ENCODE peak calls at places on chromosomes 7 and 10, in ten cellular contexts. Q is activated CD4-positive, CD25-positive, alpha-beta regulatory T cell; S is stimulated activated CD8-positive, alpha-beta memory T cell treated with anti-CD3 and anti-CD28 coated beads, Interleukin-2, amount 100 ng/mL, for 48 hours; Z is anterior cingulate cortex; R is uterus; A is posterior vena cava; C is activated CD8-positive, alpha-beta memory T cell treated with anti-CD3 and anti-CD28 coated beads, Interleukin-2, amount 50 U/mL, for 48 hours; J is Right ventricle myocardium superior; U is amniotic stem cell; N is LHCN-M2. V is an unnamed sample.

GRCh38 chr10:92110039-92110794 is 180.7 kb downstream of the CPEB3 start:
- DNase-seq in Z (no peak), S (no peak), U (no peak), J (no peak), Q (no peak), A (no peak), R (no peak), N (peak), C (no peak), V (no peak)

GRCh38 chr7:46993396-46993795 is 588.5 kb downstream of the TNS3 start:
- DNase-seq in R (no peak), C (no peak), U (no peak), Z (no peak), Q (no peak), S (no peak), J (no peak), N (no peak), A (no peak), V (no peak)

GRCh38 chr7:156907656-156908055 is 14.7 kb upstream of the LMBR1 start:
- DNase-seq in S (no peak), R (no peak), J (no peak), N (peak), Z (no peak), A (no peak), Q (no peak), C (no peak), U (no peak), V (no peak)

GRCh38 chr10:14391342-14391741 is 60.6 kb upstream of the FRMD4A start:
- DNase-seq in R (no peak), Q (no peak), U (no peak), A (no peak), S (no peak), N (no peak), C (no peak), Z (no peak), J (no peak), V (no peak)

GRCh38 chr7:39616138-39616537 is 7.2 kb upstream of the RALA start:
- DNase-seq in U (no peak), C (no peak), Q (no peak), R (no peak), S (no peak), Z (no peak), J (no peak), N (peak), A (no peak), V (no peak)

GRCh38 chr10:7605565-7606295 is 61.0 kb downstream of the ITIH5 start:
- DNase-seq in Z (no peak), C (no peak), S (no peak), A (no peak), J (no peak), R (no peak), N (no peak), U (no peak), Q (no peak), V (no peak)

GRCh38 chr7:86598311-86598710 is 45.4 kb upstream of the GRM3 start:
- DNase-seq in Z (no peak), A (no peak), U (no peak), S (no peak), N (no peak), J (no peak), R (no peak), Q (no peak), C (no peak), V (no peak)

GRCh38 chr7:88254721-88255120 is 34.9 kb upstream of the SRI start:
- DNase-seq in J (no peak), U (no peak), Z (no peak), R (no peak), A (no peak), Q (no peak), C (no peak), S (no peak), N (peak), V (no peak)

GRCh38 chr10:21330628-21331020 is 194.9 kb downstream of the SKIDA1 start:
- DNase-seq in R (no peak), Z (no peak), A (no peak), Q (no peak), J (no peak), N (no peak), C (no peak), U (no peak), S (no peak), V (no peak)

GRCh38 chr10:84390364-84390763 is 62.0 kb downstream of the CCSER2 start:
- DNase-seq in R (no peak), N (no peak), Z (no peak), A (no peak), U (no peak), C (no peak), Q (no peak), J (no peak), S (no peak), V (no peak)

GRCh38 chr10:87942884-87943527 is 79.6 kb downstream of the PTEN start:
- DNase-seq in Z (no peak), C (no peak), U (no peak), J (no peak), N (no peak), Q (no peak), S (no peak), A (no peak), R (no peak), V (no peak)

GRCh38 chr7:158865462-158865922 is 9.1 kb downstream of the DYNC2I1 start:
- DNase-seq in U (no peak), A (no peak), R (no peak), Z (no peak), J (no peak), S (no peak), N (peak), Q (no peak), C (no peak), V (peak)

GRCh38 chr10:655184-655583 is 34.3 kb downstream of the DIP2C start:
- DNase-seq in J (no peak), Q (no peak), S (no peak), Z (no peak), U (no peak), R (no peak), N (no peak), C (no peak), A (no peak), V (no peak)

GRCh38 chr7:1567893-1568292 is 1.9 kb downstream of the PSMG3 start:
- DNase-seq in Q (no peak), U (no peak), R (no peak), S (no peak), C (no peak), N (peak), Z (no peak), A (no peak), J (no peak), V (peak)

GRCh38 chr7:64849250-64849923 is 53.7 kb upstream of the ZNF273 start:
- DNase-seq in A (peak), R (no peak), C (no peak), Q (no peak), J (no peak), S (no peak), Z (no peak), U (no peak), N (peak), V (peak)

GRCh38 chr7:95899919-95900513 is 127.7 kb downstream of the DYNC1I1 start:
- DNase-seq in Q (no peak), U (no peak), Z (no peak), S (no peak), A (no peak), R (no peak), J (no peak), C (no peak), N (no peak), V (no peak)

GRCh38 chr10:91201213-91201996 is 19.1 kb upstream of the PCGF5 start:
- DNase-seq in Q (no peak), C (no peak), R (no peak), A (no peak), J (no peak), U (no peak), N (no peak), Z (no peak), S (peak), V (no peak)

GRCh38 chr7:17057143-17057509 is 175.3 kb upstream of the AGR3 start:
- DNase-seq in R (no peak), C (no peak), N (no peak), J (no peak), S (no peak), Z (no peak), A (no peak), Q (no peak), U (no peak), V (no peak)

GRCh38 chr7:134081695-134082094 is 45.4 kb upstream of the LRGUK start:
- DNase-seq in C (no peak), S (no peak), Q (no peak), N (no peak), Z (no peak), R (no peak), J (no peak), A (no peak), U (no peak), V (no peak)

GRCh38 chr10:6300106-6300783 is 97.5 kb downstream of the PFKFB3 start:
- DNase-seq in N (peak), C (peak), U (no peak), Z (no peak), A (no peak), J (no peak), R (no peak), S (no peak), Q (no peak), V (no peak)

GRCh38 chr7:2019693-2020511 is 212.8 kb downstream of the MAD1L1 start:
- DNase-seq in Q (peak), N (peak), J (peak), A (peak), C (peak), Z (no peak), R (peak), U (peak), S (peak), V (no peak)

GRCh38 chr10:103690281-103690680 is 165.1 kb downstream of the SH3PXD2A start:
- DNase-seq in A (no peak), Q (no peak), Z (peak), R (peak), S (no peak), U (no peak), J (no peak), N (no peak), C (no peak), V (no peak)

GRCh38 chr10:89294840-89295239 is 7.0 kb upstream of the IFIT2 start:
- DNase-seq in Q (no peak), J (no peak), C (no peak), U (no peak), S (no peak), R (no peak), A (no peak), Z (no peak), N (no peak), V (no peak)

GRCh38 chr10:126373137-126373536 is 15.1 kb downstream of the ADAM12 start:
- DNase-seq in R (no peak), A (no peak), N (peak), C (no peak), Z (no peak), Q (no peak), S (no peak), U (no peak), J (peak), V (no peak)

GRCh38 chr7:1454471-1455065 is 4.7 kb downstream of the MICALL2 start:
- DNase-seq in C (no peak), J (peak), U (no peak), R (no peak), N (no peak), A (no peak), Q (no peak), Z (peak), S (no peak), V (no peak)

GRCh38 chr10:6399241-6399701 is 180.8 kb downstream of the PRKCQ start:
- DNase-seq in R (no peak), U (no peak), A (no peak), Q (no peak), J (no peak), S (no peak), Z (peak), N (no peak), C (no peak), V (no peak)

GRCh38 chr10:17088118-17088806 is 41.3 kb downstream of the CUBN start:
- DNase-seq in N (peak), S (no peak), C (no peak), A (no peak), J (no peak), Z (no peak), Q (no peak), R (no peak), U (no peak), V (no peak)

GRCh38 chr7:102220229-102220850 is 66.3 kb upstream of the SH2B2 start:
- DNase-seq in S (no peak), U (no peak), A (no peak), J (no peak), Z (no peak), R (no peak), Q (no peak), C (no peak), N (no peak), V (no peak)

GRCh38 chr10:36669615-36670325 is 455.6 kb upstream of the ANKRD30A start:
- DNase-seq in J (no peak), Z (no peak), A (no peak), C (no peak), R (no peak), S (no peak), U (no peak), Q (no peak), N (no peak), V (no peak)

GRCh38 chr7:16083931-16084330 is 337.4 kb downstream of the CRPPA start:
- DNase-seq in A (no peak), U (no peak), J (no peak), C (no peak), Q (no peak), R (no peak), Z (no peak), N (no peak), S (no peak), V (no peak)

GRCh38 chr7:42272793-42273665 is 36.0 kb upstream of the GLI3 start:
- DNase-seq in U (peak), Z (no peak), R (no peak), J (no peak), A (no peak), C (no peak), Q (no peak), N (peak), S (no peak), V (no peak)

GRCh38 chr7:99006739-99007424 is 128.6 kb downstream of the TRRAP start:
- DNase-seq in N (no peak), A (no peak), J (no peak), C (peak), S (no peak), U (no peak), Z (no peak), Q (no peak), R (no peak), V (no peak)

GRCh38 chr10:49803988-49804387 is 41.9 kb upstream of the OGDHL start:
- DNase-seq in U (no peak), S (no peak), R (no peak), Q (no peak), C (no peak), N (no peak), J (no peak), A (no peak), Z (no peak), V (no peak)

GRCh38 chr10:89332092-89332633 is 4.4 kb downstream of the IFIT3 start:
- DNase-seq in U (peak), A (no peak), Z (no peak), R (no peak), C (no peak), N (peak), S (no peak), J (no peak), Q (no peak), V (no peak)

GRCh38 chr10:80739328-80739727 is 201.6 kb downstream of the SH2D4B start:
- DNase-seq in S (no peak), N (no peak), U (no peak), Z (no peak), Q (no peak), A (no peak), J (no peak), R (no peak), C (no peak), V (no peak)